ENCODE peak calls at places on chromosomes 2 and 18, in nine cellular contexts. R is A673, Z is choroid plexus epithelial cell, O is small intestine, K is Daoy, J is ecto neural progenitor cell, W is heart left ventricle, P is posterior vena cava, M is lower lobe of right lung. I is an unnamed sample.

GRCh38 chr2:73841912-73842738 is 13.4 kb downstream of the STAMBP start:
- DNase-seq in M (no peak), K (no peak), W (no peak), P (no peak), Z (no peak), R (no peak), O (peak; percentile 90), J (no peak), I (no peak)

GRCh38 chr2:128442053-128442751 is 123.5 kb upstream of the HS6ST1 start:
- DNase-seq in J (peak; percentile 41), K (no peak), M (peak; percentile 77), W (no peak), O (peak; percentile 34), R (no peak), P (no peak), Z (peak; percentile 34), I (no peak)

GRCh38 chr2:25825238-25825637 is 53.0 kb downstream of the ASXL2 start:
- DNase-seq in O (no peak), Z (no peak), J (no peak), W (no peak), M (no peak), P (no peak), K (no peak), R (no peak), I (no peak)

GRCh38 chr18:35378206-35378795 is 1.2 kb upstream of the ZNF396 start:
- DNase-seq in K (peak; percentile 29), W (no peak), Z (peak; percentile 41), J (no peak), R (peak; percentile 23), P (no peak), M (no peak), O (no peak), I (no peak)

GRCh38 chr2:158815166-158815565 is 20.0 kb downstream of the DAPL1 start:
- DNase-seq in J (no peak), K (no peak), O (no peak), Z (no peak), W (no peak), R (no peak), P (no peak), M (no peak), I (no peak)

GRCh38 chr2:82084679-82085392 is 1780.3 kb upstream of the LRRTM1 start:
- DNase-seq in R (no peak), J (no peak), Z (no peak), K (no peak), M (no peak), P (no peak), W (no peak), O (no peak), I (no peak)

GRCh38 chr2:136248242-136248641 is 130.3 kb upstream of the CXCR4 start:
- DNase-seq in O (no peak), P (no peak), M (no peak), R (peak; percentile 29), W (no peak), Z (peak; percentile 53), J (no peak), K (peak; percentile 76), I (no peak)

GRCh38 chr2:196131949-196132925 is 39.1 kb downstream of the STK17B start:
- DNase-seq in J (no peak), R (peak; percentile 31), M (no peak), Z (peak; percentile 50), K (no peak), P (no peak), O (no peak), W (no peak), I (no peak)

GRCh38 chr2:129894616-129895015 is 84.8 kb upstream of the RAB6C start:
- DNase-seq in P (no peak), W (no peak), K (no peak), J (no peak), M (no peak), Z (no peak), O (no peak), R (no peak), I (no peak)

GRCh38 chr2:216535454-216535995 is 36.9 kb downstream of the RPL37A start:
- DNase-seq in K (peak; percentile 57), M (peak; percentile 61), J (no peak), P (peak; percentile 89), Z (peak; percentile 96), R (peak; percentile 91), O (no peak), W (peak; percentile 70), I (peak; percentile 40)

GRCh38 chr2:104861295-104862060 is 7.6 kb downstream of the POU3F3 start:
- DNase-seq in K (no peak), M (no peak), Z (no peak), J (no peak), O (no peak), P (peak; percentile 48), W (no peak), R (no peak), I (no peak)

GRCh38 chr2:156436477-156437085 is 402 bp downstream of the GPD2 start:
- DNase-seq in O (peak; percentile 56), J (no peak), K (peak; percentile 24), P (no peak), Z (peak; percentile 41), W (no peak), M (no peak), R (peak; percentile 32), I (peak; percentile 35)

GRCh38 chr2:224584768-224585204 is 377 bp downstream of the CUL3 start:
- DNase-seq in K (peak; percentile 53), O (peak; percentile 42), W (peak; percentile 80), P (peak; percentile 88), M (peak; percentile 75), R (peak; percentile 71), Z (peak; percentile 37), J (no peak), I (no peak)

GRCh38 chr2:163570391-163570790 is 165.4 kb downstream of the FIGN start:
- DNase-seq in M (no peak), P (no peak), Z (no peak), W (no peak), R (no peak), K (no peak), J (no peak), O (no peak), I (no peak)

GRCh38 chr2:74569686-74570085 is 15.2 kb downstream of the DOK1 start:
- DNase-seq in W (no peak), K (no peak), R (no peak), P (no peak), O (no peak), M (no peak), Z (no peak), J (no peak), I (no peak)

GRCh38 chr2:221567231-221567760 is 4.8 kb downstream of the EPHA4 start:
- DNase-seq in Z (no peak), P (no peak), W (no peak), R (no peak), M (no peak), J (no peak), K (no peak), O (no peak), I (no peak)

GRCh38 chr2:211928186-211928585 is 610.4 kb downstream of the ERBB4 start:
- DNase-seq in J (no peak), R (no peak), Z (no peak), O (no peak), P (no peak), M (no peak), W (no peak), K (no peak), I (no peak)